ENCODE peak calls at places on chromosomes 6 and 20, in seven cellular contexts. G is A549, Z is stomach, D is transverse colon, T is HCT116, N is body of pancreas, B is suprapubic skin. J is an unnamed sample.

GRCh38 chr6:52065621-52066020 is 21.8 kb downstream of the PKHD1 start:
- DNase-seq in D (no peak), Z (no peak), G (no peak), B (no peak), T (no peak), N (no peak), J (no peak)

GRCh38 chr6:146651482-146651863 is 52.7 kb downstream of the ADGB start:
- DNase-seq in G (no peak), D (no peak), B (no peak), N (no peak), Z (no peak), T (no peak), J (no peak)

GRCh38 chr6:111263837-111264236 is 176.5 kb downstream of the SLC16A10 start:
- DNase-seq in D (no peak), B (no peak), N (no peak), Z (no peak), G (no peak), T (peak; percentile 37), J (no peak)

GRCh38 chr6:170083236-170084051 is 207.4 kb downstream of the DLL1 start:
- DNase-seq in G (no peak), D (peak; percentile 6), T (no peak), Z (peak; percentile 23), N (peak; percentile 1), B (peak; percentile 39), J (no peak)

GRCh38 chr6:145206247-145206907 is 528.9 kb downstream of the EPM2A start:
- DNase-seq in G (no peak), Z (no peak), N (no peak), B (no peak), D (no peak), T (no peak), J (no peak)

GRCh38 chr6:81381382-81381916 is 371.0 kb downstream of the TENT5A start:
- DNase-seq in G (no peak), T (no peak), N (no peak), D (no peak), B (no peak), Z (no peak), J (no peak)

GRCh38 chr6:46555129-46555528 is 63.9 kb upstream of the RCAN2 start:
- DNase-seq in N (no peak), Z (no peak), B (no peak), G (no peak), D (no peak), T (no peak), J (no peak)

GRCh38 chr20:45629496-45630100 is at the start of gene WFDC10A:
- DNase-seq in D (peak; percentile 47), T (peak; percentile 69), G (peak; percentile 62), B (no peak), Z (peak; percentile 44), N (peak; percentile 50), J (peak; percentile 33)

GRCh38 chr20:61608275-61609085 is 356.4 kb downstream of the CDH4 start:
- DNase-seq in B (no peak), T (no peak), G (no peak), D (no peak), Z (no peak), N (no peak), J (no peak)

GRCh38 chr6:95599691-95600090 is 22.4 kb downstream of the MANEA start:
- DNase-seq in G (no peak), D (no peak), T (no peak), N (no peak), B (no peak), Z (no peak), J (no peak)

GRCh38 chr6:124997196-124997875 is 35.1 kb downstream of the RNF217 start:
- DNase-seq in G (no peak), D (no peak), B (no peak), T (no peak), N (no peak), Z (no peak), J (no peak)

GRCh38 chr6:166465671-166466087 is 82.9 kb upstream of the MPC1 start:
- DNase-seq in Z (no peak), D (peak; percentile 26), N (no peak), G (peak; percentile 50), B (no peak), T (no peak), J (peak; percentile 50)

GRCh38 chr6:121531658-121532167 is 96.3 kb downstream of the GJA1 start:
- DNase-seq in Z (no peak), T (no peak), G (no peak), N (peak; percentile 5), D (no peak), B (no peak), J (no peak)

GRCh38 chr6:45576648-45577624 is 199.2 kb upstream of the SUPT3H start:
- DNase-seq in N (no peak), T (no peak), Z (no peak), D (no peak), B (no peak), G (no peak), J (peak; percentile 72)

GRCh38 chr6:106973841-106974336 is 640 bp downstream of the CD24 start:
- DNase-seq in D (no peak), T (no peak), Z (peak; percentile 36), G (peak; percentile 41), N (peak; percentile 28), B (no peak), J (no peak)

GRCh38 chr20:45912344-45912682 is 358 bp upstream of the PLTP start:
- DNase-seq in D (no peak), B (no peak), N (no peak), Z (no peak), G (no peak), T (no peak), J (no peak)

GRCh38 chr6:169853196-169854082 is 102.0 kb downstream of the ERMARD start:
- DNase-seq in T (no peak), G (no peak), D (no peak), Z (peak; percentile 11), N (no peak), B (no peak), J (no peak)

GRCh38 chr6:19968201-19968600 is 131.0 kb downstream of the ID4 start:
- DNase-seq in Z (no peak), T (no peak), N (no peak), G (no peak), B (no peak), D (no peak), J (no peak)

GRCh38 chr6:10529231-10529801 is 8.2 kb downstream of the GCNT2 start:
- DNase-seq in Z (peak; percentile 71), G (no peak), T (no peak), B (no peak), D (no peak), N (peak; percentile 45), J (no peak)
- H3K4me3 ChIP-seq in Z (peak overlapping the region; percentile 38), G (peak overlapping the region; percentile 49), T (no peak overlapping the region), B (peak overlapping the region; percentile 42), D (no peak overlapping the region), N (peak overlapping the region; percentile 24), J (no peak overlapping the region)

GRCh38 chr20:63886921-63887320 is 8.0 kb upstream of the DNAJC5 start:
- DNase-seq in N (no peak), G (no peak), D (no peak), T (no peak), Z (no peak), B (no peak), J (no peak)

GRCh38 chr20:63885264-63886053 is 9.5 kb upstream of the DNAJC5 start:
- DNase-seq in Z (peak; percentile 37), B (no peak), T (no peak), G (no peak), N (no peak), D (peak; percentile 34), J (no peak)

GRCh38 chr20:63886054-63886419 is 8.9 kb upstream of the DNAJC5 start:
- DNase-seq in N (no peak), G (no peak), D (no peak), Z (no peak), T (no peak), B (no peak), J (no peak)

GRCh38 chr20:63882257-63883208 is 12.4 kb upstream of the DNAJC5 start:
- DNase-seq in G (no peak), Z (no peak), B (no peak), T (no peak), N (no peak), D (no peak), J (no peak)

GRCh38 chr20:63884506-63885263 is 10.2 kb upstream of the DNAJC5 start:
- DNase-seq in T (no peak), G (no peak), B (no peak), N (no peak), Z (peak; percentile 67), D (no peak), J (peak; percentile 84)
- TF ChIP-seq POLR2A in T (no peak), G (no peak), B (no peak), N (no peak), Z (no peak), D (no peak), J (no peak)

DNA sequence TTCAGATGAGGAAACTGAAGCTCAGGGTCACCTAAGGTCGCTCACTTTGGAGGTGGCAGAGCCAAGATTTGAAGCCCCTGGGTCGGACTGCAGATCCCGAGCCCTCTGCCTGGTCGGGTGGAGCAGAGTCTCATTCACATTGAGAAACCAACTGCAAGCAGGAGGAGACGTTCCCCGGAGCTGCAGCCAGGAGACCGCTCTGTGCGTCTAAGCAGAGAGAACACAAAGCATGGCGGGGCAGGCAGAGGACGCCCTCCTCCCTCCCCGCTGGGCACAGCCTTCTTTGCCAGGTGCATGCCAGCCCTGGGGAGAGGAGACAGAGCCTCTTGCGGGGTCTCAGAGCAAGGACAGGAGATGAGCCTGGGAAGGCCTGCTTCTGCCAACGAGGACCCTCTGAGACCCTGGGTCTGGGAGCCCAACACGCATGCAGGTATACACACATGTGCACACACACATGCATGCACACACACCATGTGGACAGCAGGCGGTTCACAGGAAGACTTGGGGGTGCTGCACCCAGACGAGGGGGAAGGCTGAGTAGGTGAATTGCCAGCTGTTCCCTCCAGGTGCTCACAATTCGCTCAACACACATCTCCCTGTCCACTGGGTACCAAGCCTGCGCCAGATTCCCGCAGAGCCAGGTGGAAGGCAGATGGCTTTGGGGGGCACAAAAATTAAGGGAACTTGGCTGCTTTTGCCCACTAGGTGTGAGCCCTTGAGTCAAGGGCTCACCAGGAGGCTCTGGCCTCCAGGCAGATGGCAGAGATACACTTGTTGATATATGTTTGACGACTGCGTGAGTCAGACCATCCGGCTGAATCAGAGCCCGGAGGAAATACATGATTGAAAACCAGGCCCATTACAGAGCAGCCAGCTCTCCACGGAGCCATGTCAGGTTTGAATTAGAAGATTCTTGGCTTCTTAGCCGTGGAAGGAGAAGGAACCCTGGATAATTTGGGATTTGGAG is 5.5 kb upstream of the NTSR1 start:
- DNase-seq in B (no peak), D (no peak), Z (peak; percentile 33), T (peak; percentile 76), G (peak; percentile 94), N (no peak), J (no peak)
- H3K4me3 ChIP-seq in B (no peak overlapping the region), D (no peak overlapping the region), Z (no peak overlapping the region), T (peak overlapping the region; percentile 28), G (no peak overlapping the region), N (no peak overlapping the region), J (no peak overlapping the region)

DNA sequence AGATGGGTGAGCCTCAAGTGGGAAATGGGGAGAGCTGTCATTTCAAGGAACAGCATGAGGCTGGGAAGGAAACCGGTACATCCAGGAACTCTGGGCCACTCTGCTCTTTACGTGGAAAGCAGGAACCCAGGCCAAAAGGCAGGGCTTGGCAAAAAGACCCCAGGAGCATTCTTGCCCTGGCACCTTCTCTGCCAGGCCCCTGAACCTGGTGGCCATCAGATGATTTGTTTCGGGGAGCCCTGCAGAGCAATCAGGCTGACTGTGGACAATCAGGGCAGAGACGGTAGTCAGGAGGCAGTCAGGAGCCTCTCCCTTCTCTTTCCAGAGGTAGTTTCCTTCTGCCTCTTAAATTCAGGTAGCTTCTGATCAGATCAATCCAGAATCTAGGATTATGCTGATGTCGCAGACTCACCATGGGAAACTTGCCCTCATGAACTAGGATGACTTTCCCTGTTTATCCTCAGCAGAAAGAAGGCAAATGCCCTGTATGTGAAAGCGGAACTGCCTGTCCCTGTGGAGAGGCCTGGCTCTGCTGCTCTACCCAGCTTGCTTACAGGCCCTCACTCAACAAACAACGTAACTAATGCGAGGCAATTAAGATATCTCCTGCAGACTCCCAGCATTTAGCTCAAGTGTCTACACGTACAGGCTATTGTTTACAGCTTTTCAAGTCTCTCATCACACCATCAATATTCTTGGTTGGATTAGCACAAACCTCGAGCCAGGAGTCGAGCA is 36.6 kb downstream of the EZR start:
- DNase-seq in Z (peak; percentile 24), G (no peak), N (no peak), D (peak; percentile 7), T (no peak), B (no peak), J (no peak)
- TF ChIP-seq POLR2A in Z (no peak), G (no peak), N (no peak), D (no peak), T (no peak), B (no peak), J (no peak)

J was measured in heart left ventricle.